ENCODE peak calls at places on chromosomes 1 and 21, in nine cellular contexts. Z is activated CD4-positive, alpha-beta T cell treated with anti-CD3 and anti-CD28 coated beads, Interleukin-2, amount 50 U/mL, for 1 hour; M is memory B cell; U is mesenchymal stem cell; T is activated T-cell treated with anti-CD3 and anti-CD28 coated beads for 1 hour; R is mesothelial cell of epicardium; G is NCI-H226; O is RKO; C is GM23338. H is an unnamed sample.

GRCh38 chr1:157040802-157041201 is 4.7 kb downstream of the ARHGEF11 start:
- DNase-seq in Z (no peak), M (no peak), U (peak; percentile 56), T (no peak), R (no peak), G (no peak), O (peak; percentile 6), C (no peak), H (no peak)

GRCh38 chr21:25735895-25736597 is 1.3 kb downstream of the GABPA start:
- DNase-seq in Z (no peak), M (no peak), U (peak; percentile 61), T (no peak), R (no peak), G (no peak), O (peak; percentile 58), C (peak; percentile 35), H (no peak)

GRCh38 chr21:33949516-33950424 is 34.2 kb upstream of the ATP5PO start:
- DNase-seq in Z (peak; percentile 39), M (no peak), U (no peak), T (no peak), R (no peak), G (no peak), O (no peak), C (no peak), H (no peak)

GRCh38 chr1:38505950-38506349 is 353.6 kb downstream of the RRAGC start:
- DNase-seq in Z (no peak), M (no peak), U (no peak), T (no peak), R (no peak), G (no peak), O (no peak), C (no peak), H (no peak)

GRCh38 chr1:36084502-36085115 is 715 bp downstream of the TEKT2 start:
- DNase-seq in Z (no peak), M (no peak), U (no peak), T (no peak), R (no peak), G (no peak), O (no peak), C (peak; percentile 48), H (no peak)

GRCh38 chr1:91622586-91622985 is 121.9 kb downstream of the CDC7 start:
- DNase-seq in Z (no peak), M (no peak), U (no peak), T (no peak), R (no peak), G (no peak), O (no peak), C (no peak), H (peak; percentile 54)

GRCh38 chr1:113886417-113887391 is 677 bp downstream of the BCL2L15 start:
- DNase-seq in Z (no peak), M (no peak), U (no peak), T (no peak), R (no peak), G (no peak), O (no peak), C (no peak), H (no peak)

GRCh38 chr1:6588128-6588892 is 8.5 kb downstream of the ZBTB48 start:
- DNase-seq in Z (no peak), M (no peak), U (no peak), T (no peak), R (no peak), G (no peak), O (no peak), C (no peak), H (no peak)

GRCh38 chr21:32099812-32100416 is 178.9 kb downstream of the MIS18A start:
- DNase-seq in Z (no peak), M (no peak), U (no peak), T (no peak), R (no peak), G (no peak), O (no peak), C (peak; percentile 62), H (no peak)

GRCh38 chr1:83516369-83516768 is 482.6 kb downstream of the TTLL7 start:
- DNase-seq in Z (no peak), M (no peak), U (no peak), T (no peak), R (no peak), G (no peak), O (no peak), C (no peak), H (no peak)

GRCh38 chr21:35420658-35421057 is 371.6 kb upstream of the RUNX1 start:
- DNase-seq in Z (no peak), M (no peak), U (no peak), T (no peak), R (no peak), G (no peak), O (no peak), C (no peak), H (no peak)

GRCh38 chr1:201754353-201754752 is 74.6 kb upstream of the IPO9 start:
- DNase-seq in Z (no peak), M (no peak), U (no peak), T (no peak), R (no peak), G (peak; percentile 91), O (no peak), C (peak; percentile 22), H (no peak)

GRCh38 chr1:40612345-40612831 is 53.1 kb downstream of the RIMS3 start:
- DNase-seq in Z (peak; percentile 64), M (peak; percentile 73), U (peak; percentile 66), T (peak; percentile 57), R (no peak), G (peak; percentile 40), O (peak; percentile 66), C (peak; percentile 82), H (peak; percentile 66)

GRCh38 chr1:227758366-227758765 is 23.1 kb downstream of the SNAP47 start:
- DNase-seq in Z (no peak), M (no peak), U (no peak), T (no peak), R (no peak), G (no peak), O (no peak), C (no peak), H (peak; percentile 90)

GRCh38 chr1:119286587-119287181 is 81.9 kb upstream of the HAO2 start:
- DNase-seq in Z (peak; percentile 2), M (no peak), U (peak; percentile 33), T (no peak), R (no peak), G (no peak), O (peak; percentile 41), C (peak; percentile 90), H (no peak)

GRCh38 chr21:44354775-44355771 is 1.7 kb downstream of the TRPM2 start:
- DNase-seq in Z (no peak), M (no peak), U (no peak), T (no peak), R (no peak), G (no peak), O (no peak), C (no peak), H (no peak)

GRCh38 chr1:227459977-227460376 is 103.4 kb upstream of the ZNF678 start:
- DNase-seq in Z (no peak), M (no peak), U (no peak), T (no peak), R (no peak), G (no peak), O (no peak), C (no peak), H (no peak)

GRCh38 chr1:156432109-156433018 is 63.4 kb downstream of the RHBG start:
- DNase-seq in Z (no peak), M (no peak), U (no peak), T (no peak), R (no peak), G (no peak), O (no peak), C (peak; percentile 89), H (no peak)

GRCh38 chr21:14725219-14725618 is 179.1 kb upstream of the SAMSN1 start:
- DNase-seq in Z (no peak), M (no peak), U (no peak), T (no peak), R (no peak), G (no peak), O (no peak), C (no peak), H (no peak)

GRCh38 chr1:229271448-229272120 is 673 bp downstream of the RAB4A start:
- DNase-seq in Z (peak; percentile 22), M (no peak), U (peak; percentile 58), T (peak; percentile 22), R (no peak), G (no peak), O (peak; percentile 38), C (peak; percentile 51), H (peak; percentile 35)

GRCh38 chr1:153533689-153534201 is 2.0 kb downstream of the S100A6 start:
- DNase-seq in Z (no peak), M (no peak), U (peak; percentile 94), T (no peak), R (no peak), G (peak; percentile 91), O (peak; percentile 98), C (no peak), H (no peak)

GRCh38 chr1:173426057-173426456 is 51.1 kb upstream of the PRDX6 start:
- DNase-seq in Z (no peak), M (no peak), U (no peak), T (no peak), R (no peak), G (peak; percentile 59), O (no peak), C (no peak), H (no peak)

GRCh38 chr1:204366759-204367158 is 7.0 kb upstream of the PLEKHA6 start:
- DNase-seq in Z (no peak), M (no peak), U (no peak), T (no peak), R (no peak), G (no peak), O (no peak), C (peak; percentile 71), H (no peak)